ENCODE peak calls at places on chromosomes 11 and 22, in nine cellular contexts. Z, S, V, K, E, H, D, U and P are unnamed samples.

GRCh38 chr22:42151924-42152635 is 21.5 kb upstream of the CYP2D6 start:
- DNase-seq in Z (peak; percentile 21), S (no peak), V (peak; percentile 77), K (no peak), E (no peak), H (no peak), D (no peak), U (no peak), P (no peak)

GRCh38 chr11:76654310-76654851 is 16.2 kb downstream of the LRRC32 start:
- DNase-seq in Z (no peak), S (no peak), V (peak; percentile 56), K (peak; percentile 74), E (no peak), H (no peak), D (no peak), U (no peak), P (no peak)

GRCh38 chr22:26979294-26979693 is 321.9 kb downstream of the MIAT start:
- DNase-seq in Z (no peak), S (no peak), V (no peak), K (no peak), E (no peak), H (no peak), D (no peak), U (no peak), P (no peak)

GRCh38 chr11:2661173-2662023 is 38.4 kb downstream of the KCNQ1OT1 start:
- DNase-seq in Z (no peak), S (no peak), V (peak; percentile 22), K (no peak), E (no peak), H (no peak), D (no peak), U (no peak), P (no peak)

GRCh38 chr11:43943931-43944751 is 1.7 kb downstream of the C11orf96 start:
- DNase-seq in Z (no peak), S (no peak), V (no peak), K (no peak), E (no peak), H (peak; percentile 27), D (no peak), U (peak; percentile 71), P (peak; percentile 76)

GRCh38 chr11:64620286-64620962 is 29.4 kb downstream of the SLC22A12 start:
- DNase-seq in Z (peak; percentile 54), S (no peak), V (no peak), K (no peak), E (peak; percentile 77), H (no peak), D (no peak), U (no peak), P (no peak)

GRCh38 chr11:44530413-44531115 is 34.9 kb upstream of the CD82 start:
- DNase-seq in Z (no peak), S (no peak), V (no peak), K (peak; percentile 67), E (no peak), H (no peak), D (no peak), U (no peak), P (no peak)

GRCh38 chr11:17610402-17610894 is 63.4 kb downstream of the OTOG start:
- DNase-seq in Z (no peak), S (no peak), V (no peak), K (no peak), E (no peak), H (no peak), D (no peak), U (peak; percentile 56), P (no peak)

GRCh38 chr22:36480941-36481392 is 473 bp downstream of the TXN2 start:
- DNase-seq in Z (no peak), S (no peak), V (no peak), K (no peak), E (no peak), H (no peak), D (no peak), U (no peak), P (no peak)

GRCh38 chr11:109140426-109140825 is 281.6 kb upstream of the C11orf87 start:
- DNase-seq in Z (no peak), S (no peak), V (no peak), K (no peak), E (no peak), H (no peak), D (no peak), U (no peak), P (no peak)

GRCh38 chr11:108865411-108865810 is 200.5 kb downstream of the DDX10 start:
- DNase-seq in Z (no peak), S (no peak), V (no peak), K (peak; percentile 31), E (no peak), H (no peak), D (no peak), U (no peak), P (no peak)

GRCh38 chr11:4181780-4182721 is 87.5 kb downstream of the RRM1 start:
- DNase-seq in Z (peak; percentile 66), S (peak; percentile 57), V (peak; percentile 83), K (peak; percentile 53), E (no peak), H (peak; percentile 63), D (no peak), U (peak; percentile 77), P (peak; percentile 81)

GRCh38 chr11:73223998-73224730 is 6.1 kb downstream of the P2RY2 start:
- DNase-seq in Z (no peak), S (no peak), V (peak; percentile 64), K (no peak), E (peak; percentile 11), H (no peak), D (no peak), U (peak; percentile 54), P (peak; percentile 66)

GRCh38 chr11:75635009-75635909 is 33.6 kb downstream of the MAP6 start:
- DNase-seq in Z (no peak), S (no peak), V (no peak), K (peak; percentile 61), E (no peak), H (peak; percentile 37), D (no peak), U (no peak), P (no peak)

GRCh38 chr11:128247235-128247594 is 340.1 kb downstream of the ETS1 start:
- DNase-seq in Z (no peak), S (no peak), V (no peak), K (peak; percentile 72), E (no peak), H (no peak), D (no peak), U (no peak), P (no peak)

GRCh38 chr11:20599424-20600346 is at the start of gene SLC6A5:
- DNase-seq in Z (peak; percentile 50), S (no peak), V (no peak), K (peak; percentile 36), E (no peak), H (peak; percentile 77), D (no peak), U (peak; percentile 69), P (no peak)

GRCh38 chr11:102467080-102467708 is 14.6 kb upstream of the TMEM123 start:
- DNase-seq in Z (no peak), S (no peak), V (no peak), K (no peak), E (no peak), H (peak; percentile 76), D (no peak), U (no peak), P (no peak)

GRCh38 chr11:623999-624704 is 603 bp downstream of the CDHR5 start:
- DNase-seq in Z (no peak), S (peak; percentile 48), V (no peak), K (peak; percentile 25), E (peak; percentile 93), H (peak; percentile 62), D (no peak), U (no peak), P (peak; percentile 52)

GRCh38 chr11:132312616-132313210 is 942.3 kb downstream of the NTM start:
- DNase-seq in Z (peak; percentile 5), S (no peak), V (no peak), K (peak; percentile 4), E (no peak), H (peak; percentile 20), D (no peak), U (no peak), P (no peak)

GRCh38 chr11:12864316-12865156 is 144.6 kb upstream of the RASSF10 start:
- DNase-seq in Z (no peak), S (no peak), V (no peak), K (no peak), E (no peak), H (peak; percentile 71), D (no peak), U (no peak), P (no peak)

GRCh38 chr11:118742304-118742703 is 48.7 kb downstream of the DDX6 start:
- DNase-seq in Z (peak; percentile 25), S (no peak), V (no peak), K (no peak), E (no peak), H (no peak), D (no peak), U (no peak), P (no peak)

GRCh38 chr22:21621891-21622623 is 7.8 kb downstream of the YDJC start:
- DNase-seq in Z (no peak), S (no peak), V (no peak), K (peak; percentile 36), E (no peak), H (no peak), D (no peak), U (no peak), P (no peak)
- TF ChIP-seq CTCF in Z (no peak), S (no peak), V (no peak), K (no peak), E (no peak), H (no peak), D (no peak), U (no peak), P (no peak)

GRCh38 chr11:47348859-47349258 is 3.6 kb downstream of the MYBPC3 start:
- DNase-seq in Z (no peak), S (peak; percentile 32), V (no peak), K (peak; percentile 27), E (no peak), H (peak; percentile 13), D (no peak), U (no peak), P (no peak)
- TF ChIP-seq CTCF in Z (no peak), S (peak; percentile 49), V (peak; percentile 70), K (peak; percentile 19), E (no peak), H (peak; percentile 26), D (no peak), U (no peak), P (no peak)

GRCh38 chr11:32215157-32215556 is 124.3 kb downstream of the RCN1 start:
- DNase-seq in Z (no peak), S (no peak), V (no peak), K (no peak), E (no peak), H (no peak), D (no peak), U (no peak), P (no peak)
- TF ChIP-seq CTCF in Z (no peak), S (peak; percentile 15), V (no peak), K (no peak), E (no peak), H (no peak), D (no peak), U (no peak), P (no peak)

DNA sequence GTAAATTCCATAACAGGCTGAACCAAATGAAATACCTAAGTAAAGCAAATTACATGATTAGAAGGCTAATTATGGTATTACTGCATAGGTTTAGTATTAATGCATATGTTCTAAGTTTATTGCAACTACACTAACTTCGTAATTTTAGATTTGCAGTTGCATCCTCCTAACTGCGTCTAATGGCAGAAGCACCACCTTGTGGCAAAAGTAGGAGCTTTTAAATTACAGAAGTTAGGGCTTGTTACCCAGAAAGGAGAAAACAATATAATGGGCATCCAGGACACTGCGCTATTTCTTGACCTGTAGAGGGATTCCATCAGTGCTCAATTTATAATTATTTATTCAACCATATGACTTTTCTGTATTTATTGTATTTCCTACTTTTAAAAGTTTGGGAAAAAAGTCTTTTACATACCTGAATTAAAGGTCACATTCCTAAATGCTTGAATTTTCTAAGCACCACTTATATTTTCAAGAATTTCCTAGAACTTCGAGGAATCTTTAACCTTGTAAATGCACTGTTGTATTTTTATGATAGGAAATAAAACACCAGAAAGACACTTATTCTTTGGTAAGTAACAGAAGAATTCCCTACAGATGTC is 16.3 kb upstream of the GPR83 start:
- DNase-seq in Z (no peak), S (peak; percentile 2), V (no peak), K (peak; percentile 54), E (no peak), H (peak; percentile 47), D (no peak), U (no peak), P (no peak)
- TF ChIP-seq CTCF in Z (peak; percentile 74), S (peak; percentile 52), V (peak; percentile 87), K (peak; percentile 63), E (no peak), H (peak; percentile 64), D (no peak), U (peak; percentile 49), P (peak; percentile 15)